ENCODE peak calls at places on chromosomes 13 and 19, in four cellular contexts. R, T, D and M are unnamed samples.

GRCh38 chr19:49507803-49508494 is 4.5 kb upstream of the FCGRT start:
- DNase-seq in R (no peak), D (no peak), T (no peak), M (no peak)

GRCh38 chr13:99383946-99384345 is 76.7 kb upstream of the GPR183 start:
- DNase-seq in D (no peak), T (no peak), R (no peak), M (no peak)

GRCh38 chr19:40663712-40664692 is 26.4 kb downstream of the NUMBL start:
- DNase-seq in T (no peak), D (no peak), R (no peak), M (no peak)

GRCh38 chr19:27851002-27851481 is 1361.9 kb downstream of the UQCRFS1 start:
- DNase-seq in R (no peak), D (no peak), T (no peak), M (no peak)

GRCh38 chr13:75633285-75633684 is 2.8 kb upstream of the LMO7 start:
- DNase-seq in T (peak; percentile 88), D (no peak), R (no peak), M (no peak)

GRCh38 chr13:74135306-74136088 is 1.3 kb upstream of the KLF12 start:
- DNase-seq in R (peak; percentile 66), D (peak; percentile 84), T (peak; percentile 82), M (peak; percentile 33)

GRCh38 chr19:21698215-21698614 is 69.2 kb downstream of the ZNF100 start:
- DNase-seq in R (peak; percentile 42), T (peak; percentile 24), D (no peak), M (peak; percentile 3)

GRCh38 chr19:47755065-47755761 is 9.9 kb downstream of the NOP53 start:
- DNase-seq in T (no peak), D (no peak), R (no peak), M (no peak)

GRCh38 chr13:35953537-35954206 is 177.5 kb downstream of the DCLK1 start:
- DNase-seq in R (peak; percentile 3), D (peak; percentile 54), T (peak; percentile 95), M (peak; percentile 94)

GRCh38 chr19:57290970-57291369 is 10.7 kb downstream of the ZNF460 start:
- DNase-seq in D (no peak), R (no peak), T (no peak), M (no peak)

GRCh38 chr13:111541345-111541744 is 220.9 kb downstream of the TEX29 start:
- DNase-seq in R (no peak), D (no peak), T (no peak), M (no peak)

GRCh38 chr13:75724742-75725504 is 88.8 kb downstream of the LMO7 start:
- DNase-seq in R (no peak), T (no peak), D (no peak), M (no peak)

GRCh38 chr19:5778402-5778801 is 6.1 kb downstream of the PRR22 start:
- DNase-seq in D (no peak), R (no peak), T (no peak), M (no peak)

GRCh38 chr13:94993608-94994007 is 281.3 kb upstream of the SOX21 start:
- DNase-seq in T (peak; percentile 81), D (no peak), R (no peak), M (no peak)